ENCODE peak calls at places on chromosomes 13 and 19, in nine cellular contexts. D is right lobe of liver; Q is CD4-positive, alpha-beta T cell; C is activated T-helper 1 cell treated with anti-CD3 and anti-CD28 coated beads, Interleukin-12 subunit alpha, Interleukin-12 subunit beta, Interleukin-2, Interleukin-4 antibody, amounts not matched to agents 30 ng/mL and 10 ng/mL and 1 ng/mL, durations not matched to agents 14 hours and 24 hours and 36 hours; W is Panc1; G is RCC 7860; S is WERI-Rb-1; P is esophagus squamous epithelium; N is T47D. V is an unnamed sample.

GRCh38 chr13:42334329-42334706 is 62.4 kb downstream of the AKAP11 start:
- DNase-seq in W (no peak), P (no peak), C (no peak), Q (no peak), G (no peak), S (no peak), N (no peak), D (no peak), V (no peak)

GRCh38 chr19:41219924-41220567 is 1.0 kb downstream of the AXL start:
- DNase-seq in N (no peak), W (no peak), G (peak; percentile 23), S (no peak), Q (no peak), C (no peak), D (no peak), P (no peak), V (peak; percentile 46)

GRCh38 chr19:49643466-49643865 is 1.5 kb downstream of the SCAF1 start:
- DNase-seq in P (no peak), Q (no peak), W (no peak), C (no peak), G (no peak), D (no peak), N (no peak), S (no peak), V (no peak)

GRCh38 chr13:53411443-53411842 is 382.8 kb downstream of the OLFM4 start:
- DNase-seq in N (no peak), S (no peak), G (no peak), P (no peak), Q (no peak), W (no peak), C (no peak), D (no peak), V (no peak)

GRCh38 chr19:54320271-54320670 is 7.3 kb upstream of the LILRA5 start:
- DNase-seq in P (no peak), W (no peak), C (no peak), Q (no peak), G (no peak), N (no peak), S (no peak), D (no peak), V (no peak)

GRCh38 chr19:34556500-34556899 is 74.9 kb downstream of the WTIP start:
- DNase-seq in Q (no peak), S (peak; percentile 56), W (no peak), N (no peak), D (no peak), P (no peak), G (no peak), C (no peak), V (peak; percentile 53)

GRCh38 chr13:64482373-64482772 is 2747.8 kb downstream of the PCDH9 start:
- DNase-seq in D (no peak), G (no peak), C (no peak), S (no peak), N (no peak), Q (no peak), P (no peak), W (no peak), V (no peak)

GRCh38 chr19:1910169-1910568 is 5.0 kb downstream of the ADAT3 start:
- DNase-seq in W (no peak), G (no peak), Q (no peak), P (no peak), D (no peak), N (no peak), S (no peak), C (no peak), V (peak; percentile 26)

GRCh38 chr19:54074851-54075250 is 6.3 kb downstream of the TARM1 start:
- DNase-seq in P (no peak), D (no peak), Q (no peak), N (no peak), C (no peak), S (no peak), G (no peak), W (no peak), V (no peak)

GRCh38 chr13:48559638-48560320 is 26.9 kb upstream of the RCBTB2 start:
- DNase-seq in P (no peak), S (no peak), Q (no peak), C (no peak), W (peak; percentile 22), D (no peak), N (no peak), G (peak; percentile 61), V (no peak)

GRCh38 chr19:48918801-48919247 is 14.7 kb upstream of the DHDH start:
- DNase-seq in W (no peak), Q (no peak), N (no peak), P (no peak), S (peak; percentile 45), C (no peak), D (no peak), G (no peak), V (peak; percentile 76)

GRCh38 chr19:33373701-33374405 is at the start of gene CEBPG:
- DNase-seq in G (peak; percentile 13), P (no peak), C (peak; percentile 60), Q (peak; percentile 58), N (peak; percentile 62), W (no peak), D (peak; percentile 71), S (peak; percentile 60), V (peak; percentile 91)

GRCh38 chr19:4149518-4150288 is 3.7 kb upstream of the CREB3L3 start:
- DNase-seq in Q (no peak), C (no peak), P (no peak), N (no peak), W (no peak), G (no peak), S (no peak), D (peak; percentile 90), V (peak; percentile 42)

GRCh38 chr19:13195678-13196077 is 45.5 kb downstream of the IER2 start:
- DNase-seq in C (peak; percentile 32), S (peak; percentile 85), P (no peak), Q (peak; percentile 68), W (no peak), G (no peak), D (peak; percentile 82), N (no peak), V (no peak)

GRCh38 chr13:24274452-24274971 is 34.9 kb upstream of the C1QTNF9 start:
- DNase-seq in C (peak; percentile 65), N (no peak), D (no peak), G (no peak), P (no peak), W (no peak), Q (peak; percentile 48), S (no peak), V (no peak)

GRCh38 chr13:60696602-60697001 is 299.6 kb downstream of the TDRD3 start:
- DNase-seq in C (no peak), S (no peak), W (no peak), P (no peak), Q (no peak), G (no peak), D (no peak), N (no peak), V (no peak)

GRCh38 chr19:32450217-32450616 is 44.6 kb downstream of the DPY19L3 start:
- DNase-seq in W (no peak), D (no peak), P (no peak), Q (no peak), S (no peak), C (no peak), G (no peak), N (no peak), V (no peak)

GRCh38 chr19:53504903-53505302 is 33.0 kb upstream of the ZNF331 start:
- DNase-seq in N (no peak), W (no peak), Q (no peak), G (no peak), C (no peak), S (no peak), P (no peak), D (no peak), V (no peak)

GRCh38 chr13:102273111-102273510 is 128.7 kb downstream of the FGF14 start:
- DNase-seq in N (no peak), C (no peak), Q (no peak), G (no peak), S (no peak), W (no peak), P (no peak), D (no peak), V (no peak)

GRCh38 chr13:82356667-82357066 is 1525.6 kb downstream of the SLITRK1 start:
- DNase-seq in P (no peak), W (no peak), S (no peak), D (no peak), C (no peak), G (no peak), N (no peak), Q (no peak), V (peak; percentile 5)

GRCh38 chr13:94858856-94859811 is 146.8 kb upstream of the SOX21 start:
- DNase-seq in Q (no peak), N (no peak), C (no peak), D (peak; percentile 66), S (no peak), G (no peak), P (no peak), W (no peak), V (no peak)

GRCh38 chr19:10815007-10815531 is 20.9 kb downstream of the TMED1 start:
- DNase-seq in W (no peak), Q (no peak), N (no peak), C (no peak), P (no peak), G (no peak), S (no peak), D (no peak), V (no peak)

V was measured in D341Med.